ENCODE peak calls at places on chromosomes 6 and 20, in six cellular contexts. Y, O, Z, K, R and E are unnamed samples.

GRCh38 chr6:93789532-93789931 is 370.2 kb upstream of the EPHA7 start:
- DNase-seq in O (no peak), Y (no peak), R (no peak), K (no peak), Z (no peak), E (no peak)

GRCh38 chr20:3340443-3340842 is 67.0 kb downstream of the DNAAF9 start:
- DNase-seq in Z (no peak), Y (no peak), K (no peak), O (no peak), R (no peak), E (no peak)

GRCh38 chr6:99550046-99550445 is 18.4 kb downstream of the CCNC start:
- DNase-seq in Z (no peak), K (no peak), R (no peak), Y (no peak), O (no peak), E (no peak)

GRCh38 chr20:62878244-62879030 is 16.8 kb upstream of the TCFL5 start:
- DNase-seq in Z (peak; percentile 55), R (no peak), K (no peak), Y (no peak), O (no peak), E (no peak)

GRCh38 chr6:20400476-20401402 is 940 bp upstream of the E2F3 start:
- DNase-seq in Z (no peak), Y (no peak), O (peak; percentile 61), K (no peak), R (no peak), E (no peak)

GRCh38 chr6:113019176-113019575 is 672.0 kb downstream of the RFPL4B start:
- DNase-seq in Y (no peak), K (no peak), R (no peak), Z (no peak), O (no peak), E (no peak)

GRCh38 chr6:72746276-72746675 is 124.4 kb downstream of the KCNQ5 start:
- DNase-seq in K (no peak), O (no peak), Y (peak; percentile 45), Z (no peak), R (no peak), E (no peak)

GRCh38 chr20:47205577-47206123 is 150.8 kb downstream of the ZMYND8 start:
- DNase-seq in Z (peak; percentile 51), K (peak; percentile 78), R (peak; percentile 71), Y (peak; percentile 79), O (peak; percentile 74), E (peak; percentile 9)

GRCh38 chr20:47224300-47224791 is 132.2 kb downstream of the ZMYND8 start:
- DNase-seq in Y (no peak), O (no peak), K (no peak), R (no peak), Z (no peak), E (no peak)

GRCh38 chr20:45336530-45337366 is 11.5 kb downstream of the SDC4 start:
- DNase-seq in Z (peak; percentile 97), R (no peak), O (peak; percentile 92), Y (peak; percentile 95), K (no peak), E (no peak)
- H3K23ac ChIP-seq in Z (no peak overlapping the region), R (no peak overlapping the region), O (no peak overlapping the region), Y (peak overlapping the region; percentile 47), K (no peak overlapping the region), E (peak overlapping the region; percentile 35)

GRCh38 chr20:59724457-59725366 is 120.4 kb downstream of the PHACTR3 start:
- DNase-seq in Z (no peak), R (no peak), O (no peak), Y (no peak), K (no peak), E (no peak)
- H3K9me3 ChIP-seq in Z (peaks cover 64% of the 10 kb centered on the region), R (peaks cover 96% of the 10 kb centered on the region), O (no peaks in the 10 kb centered on the region), Y (peaks cover 45% of the 10 kb centered on the region), K (no peaks in the 10 kb centered on the region), E (no peaks in the 10 kb centered on the region)

DNA sequence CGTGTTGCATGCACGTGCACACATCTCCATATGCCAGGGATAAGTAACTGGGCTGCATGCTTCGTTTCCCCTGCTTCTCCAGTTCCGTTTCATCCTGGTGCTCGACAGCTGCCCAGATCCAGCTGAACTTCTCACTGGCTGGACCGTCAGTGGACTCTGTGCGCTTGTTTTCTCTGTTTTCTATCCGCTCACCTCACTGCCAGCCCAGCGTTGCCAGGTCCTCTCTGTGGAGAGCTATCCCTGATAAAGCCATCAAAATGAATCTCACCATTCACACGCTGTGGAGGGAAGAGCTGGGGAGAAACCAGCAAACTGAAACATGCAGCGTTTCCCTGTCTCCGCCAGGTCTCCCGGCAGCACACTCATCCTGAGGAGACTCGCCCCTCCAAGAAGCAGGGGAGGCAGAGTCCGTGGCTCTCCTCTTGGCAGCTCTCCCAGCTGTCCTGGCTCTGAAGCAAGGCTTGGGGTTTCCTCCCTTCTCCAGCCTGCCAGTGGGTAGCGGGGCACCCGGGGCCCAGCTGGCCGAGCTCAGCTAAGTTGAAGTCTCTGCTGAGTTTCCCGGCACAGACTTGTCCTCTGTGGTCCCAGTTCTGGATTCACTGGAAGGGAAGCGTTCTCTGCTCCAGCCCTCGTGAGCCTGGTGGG is 160.9 kb downstream of the DTNBP1 start:
- DNase-seq in O (peak; percentile 43), Z (no peak), K (no peak), R (no peak), Y (peak; percentile 81), E (no peak)
- H3K23ac ChIP-seq in O (no peak overlapping the region), Z (no peak overlapping the region), K (no peak overlapping the region), R (no peak overlapping the region), Y (no peak overlapping the region), E (no peak overlapping the region)

GRCh38 chr6:51137777-51138176 is 319.1 kb downstream of the TFAP2B start:
- DNase-seq in K (no peak), Y (no peak), Z (no peak), O (no peak), R (no peak), E (no peak)
- H3K9me3 ChIP-seq in K (no peaks in the 10 kb centered on the region), Y (peaks cover 10% of the 10 kb centered on the region), Z (peaks cover 4% of the 10 kb centered on the region), O (no peaks in the 10 kb centered on the region), R (no peaks in the 10 kb centered on the region), E (no peaks in the 10 kb centered on the region)

GRCh38 chr6:125301435-125302391 is at the start of gene HDDC2:
- DNase-seq in O (peak; percentile 83), Z (peak; percentile 67), K (peak; percentile 67), R (peak; percentile 82), Y (peak; percentile 73), E (peak; percentile 72)
- H3K23ac ChIP-seq in O (no peak within 1 kb of the TSS), Z (no peak within 1 kb of the TSS), K (no peak within 1 kb of the TSS), R (no peak within 1 kb of the TSS), Y (peak within 1 kb of the TSS; percentile 90), E (peak within 1 kb of the TSS; percentile 82)

DNA sequence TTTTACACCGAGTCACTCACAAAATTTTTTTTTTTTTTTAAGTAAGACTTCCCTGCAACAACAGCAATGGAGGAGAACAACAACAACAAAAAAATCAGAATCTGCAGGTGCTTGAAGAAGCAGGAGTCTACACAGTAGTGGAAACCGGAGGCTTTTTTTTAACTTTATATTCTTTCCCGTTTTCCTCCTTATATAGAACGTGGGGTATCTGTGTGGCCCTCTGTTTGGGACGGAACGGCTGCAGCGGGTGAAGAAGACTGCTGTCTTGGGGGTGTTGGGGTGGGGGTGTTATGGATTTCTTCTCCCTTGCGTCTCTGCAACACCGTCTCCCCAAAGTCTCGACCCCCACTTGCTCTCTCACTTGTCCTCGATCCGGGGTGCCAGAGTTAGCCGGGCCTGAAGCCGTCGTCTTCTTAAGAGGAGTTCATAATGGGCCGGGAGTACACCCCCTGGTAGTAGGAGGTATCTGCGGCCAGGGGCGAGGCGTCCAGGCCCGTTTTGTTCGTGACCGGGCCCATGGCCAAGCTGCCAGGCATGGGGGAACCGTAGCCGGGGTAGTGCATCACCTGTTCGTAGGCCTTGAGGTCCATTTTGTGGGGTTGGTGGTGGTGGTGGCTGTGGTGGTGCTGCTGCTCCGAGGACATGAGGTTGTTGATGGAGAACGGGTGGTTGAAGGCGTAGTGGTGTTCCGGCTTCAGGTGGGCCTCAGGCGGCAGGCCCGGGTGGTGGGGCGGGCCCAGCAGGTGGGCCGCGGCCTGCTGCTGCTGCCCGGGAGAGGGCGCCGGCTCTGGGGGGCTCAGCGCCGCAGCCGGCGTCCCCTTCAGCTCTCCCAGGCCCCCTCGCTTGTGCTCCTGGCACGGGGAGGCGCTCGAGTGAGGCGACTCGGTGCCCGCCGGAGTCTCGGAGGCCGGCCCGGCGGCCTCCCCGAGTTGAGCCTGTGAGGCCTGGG is 2.7 kb downstream of the FOXA2 start:
- DNase-seq in Y (no peak), R (peak; percentile 67), K (peak; percentile 57), Z (no peak), O (no peak), E (no peak)
- H3K9me3 ChIP-seq in Y (peaks cover 2% of the 10 kb centered on the region), R (peaks cover 3% of the 10 kb centered on the region), K (no peaks in the 10 kb centered on the region), Z (peaks cover 12% of the 10 kb centered on the region), O (no peaks in the 10 kb centered on the region), E (peaks cover 10% of the 10 kb centered on the region)